ENCODE peak calls at places on chromosomes 2 and 18, in eight cellular contexts. One of them, this sample, is unnamed.

GRCh38 chr2:144132357-144132756 is 387.6 kb downstream of the ZEB2 start:
- DNase-seq in PC-3: peak
- DNase-seq in hepatocyte: no peak
- DNase-seq in WTC11: no peak
- DNase-seq in adrenal gland: no peak
- DNase-seq in Calu3: no peak
- DNase-seq in HFF-Myc: no peak
- DNase-seq in stomach: no peak
- DNase-seq in this sample: no peak

GRCh38 chr2:138877421-138877820 is 97.2 kb upstream of the NXPH2 start:
- DNase-seq in Calu3: no peak
- DNase-seq in HFF-Myc: no peak
- DNase-seq in adrenal gland: no peak
- DNase-seq in PC-3: peak
- DNase-seq in WTC11: no peak
- DNase-seq in stomach: no peak
- DNase-seq in hepatocyte: no peak
- DNase-seq in this sample: no peak

GRCh38 chr2:73218298-73218697 is 4.3 kb downstream of the SMYD5 start:
- DNase-seq in stomach: no peak
- DNase-seq in PC-3: peak
- DNase-seq in Calu3: no peak
- DNase-seq in adrenal gland: peak
- DNase-seq in HFF-Myc: no peak
- DNase-seq in hepatocyte: peak
- DNase-seq in WTC11: no peak
- DNase-seq in this sample: no peak

GRCh38 chr2:182318466-182319309 is 108.1 kb downstream of the PDE1A start:
- DNase-seq in Calu3: no peak
- DNase-seq in hepatocyte: no peak
- DNase-seq in stomach: no peak
- DNase-seq in PC-3: no peak
- DNase-seq in WTC11: no peak
- DNase-seq in HFF-Myc: no peak
- DNase-seq in adrenal gland: no peak
- DNase-seq in this sample: no peak

GRCh38 chr2:12300019-12300602 is 416.6 kb upstream of the TRIB2 start:
- DNase-seq in HFF-Myc: no peak
- DNase-seq in hepatocyte: no peak
- DNase-seq in WTC11: no peak
- DNase-seq in Calu3: no peak
- DNase-seq in adrenal gland: no peak
- DNase-seq in stomach: no peak
- DNase-seq in PC-3: peak
- DNase-seq in this sample: no peak

GRCh38 chr2:108632748-108633147 is 86.5 kb upstream of the RANBP2 start:
- DNase-seq in Calu3: no peak
- DNase-seq in WTC11: no peak
- DNase-seq in adrenal gland: no peak
- DNase-seq in HFF-Myc: no peak
- DNase-seq in hepatocyte: no peak
- DNase-seq in stomach: no peak
- DNase-seq in PC-3: no peak
- DNase-seq in this sample: no peak

GRCh38 chr18:75173125-75173432 is 35.9 kb downstream of the PTGR3 start:
- DNase-seq in PC-3: peak
- DNase-seq in adrenal gland: peak
- DNase-seq in stomach: no peak
- DNase-seq in HFF-Myc: no peak
- DNase-seq in hepatocyte: peak
- DNase-seq in WTC11: no peak
- DNase-seq in Calu3: no peak
- DNase-seq in this sample: no peak

GRCh38 chr2:231565915-231566594 is 26.6 kb upstream of the TEX44 start:
- DNase-seq in stomach: no peak
- DNase-seq in hepatocyte: no peak
- DNase-seq in HFF-Myc: no peak
- DNase-seq in Calu3: no peak
- DNase-seq in adrenal gland: no peak
- DNase-seq in PC-3: no peak
- DNase-seq in WTC11: no peak
- DNase-seq in this sample: no peak

GRCh38 chr2:235639387-235639786 is 145.5 kb downstream of the AGAP1 start:
- DNase-seq in PC-3: no peak
- DNase-seq in WTC11: no peak
- DNase-seq in Calu3: no peak
- DNase-seq in adrenal gland: peak
- DNase-seq in hepatocyte: peak
- DNase-seq in HFF-Myc: peak
- DNase-seq in stomach: no peak
- DNase-seq in this sample: no peak

GRCh38 chr2:170928036-170928823 is 823 bp upstream of the GORASP2 start:
- DNase-seq in WTC11: peak
- DNase-seq in HFF-Myc: no peak
- DNase-seq in adrenal gland: no peak
- DNase-seq in hepatocyte: peak
- DNase-seq in Calu3: peak
- DNase-seq in PC-3: no peak
- DNase-seq in stomach: no peak
- DNase-seq in this sample: no peak

GRCh38 chr2:121096611-121097010 is 188.4 kb downstream of the TFCP2L1 start:
- DNase-seq in HFF-Myc: no peak
- DNase-seq in hepatocyte: no peak
- DNase-seq in WTC11: no peak
- DNase-seq in Calu3: no peak
- DNase-seq in adrenal gland: no peak
- DNase-seq in PC-3: no peak
- DNase-seq in stomach: no peak
- DNase-seq in this sample: no peak
- TF ChIP-seq CTCF in HFF-Myc: no peak
- TF ChIP-seq CTCF in hepatocyte: no peak
- TF ChIP-seq CTCF in WTC11: no peak
- TF ChIP-seq CTCF in Calu3: no peak
- TF ChIP-seq CTCF in adrenal gland: no peak
- TF ChIP-seq CTCF in PC-3: no peak
- TF ChIP-seq CTCF in stomach: no peak
- TF ChIP-seq CTCF in this sample: no peak

GRCh38 chr2:22110244-22110651 is 986.5 kb downstream of the TDRD15 start:
- DNase-seq in stomach: no peak
- DNase-seq in hepatocyte: no peak
- DNase-seq in HFF-Myc: no peak
- DNase-seq in PC-3: no peak
- DNase-seq in WTC11: no peak
- DNase-seq in adrenal gland: no peak
- DNase-seq in Calu3: no peak
- DNase-seq in this sample: no peak
- TF ChIP-seq CTCF in stomach: no peak
- TF ChIP-seq CTCF in hepatocyte: no peak
- TF ChIP-seq CTCF in HFF-Myc: no peak
- TF ChIP-seq CTCF in PC-3: no peak
- TF ChIP-seq CTCF in WTC11: no peak
- TF ChIP-seq CTCF in adrenal gland: no peak
- TF ChIP-seq CTCF in Calu3: no peak
- TF ChIP-seq CTCF in this sample: peak

GRCh38 chr2:192604295-192604694 is 409.6 kb upstream of the TMEFF2 start:
- DNase-seq in hepatocyte: no peak
- DNase-seq in stomach: no peak
- DNase-seq in WTC11: peak
- DNase-seq in adrenal gland: no peak
- DNase-seq in Calu3: no peak
- DNase-seq in HFF-Myc: no peak
- DNase-seq in PC-3: no peak
- DNase-seq in this sample: no peak
- TF ChIP-seq CTCF in hepatocyte: no peak
- TF ChIP-seq CTCF in stomach: no peak
- TF ChIP-seq CTCF in WTC11: no peak
- TF ChIP-seq CTCF in adrenal gland: no peak
- TF ChIP-seq CTCF in Calu3: no peak
- TF ChIP-seq CTCF in HFF-Myc: no peak
- TF ChIP-seq CTCF in PC-3: no peak
- TF ChIP-seq CTCF in this sample: no peak

GRCh38 chr2:119464977-119465376 is 33.3 kb downstream of the TMEM37 start:
- DNase-seq in stomach: no peak
- DNase-seq in WTC11: no peak
- DNase-seq in Calu3: no peak
- DNase-seq in hepatocyte: no peak
- DNase-seq in HFF-Myc: no peak
- DNase-seq in adrenal gland: peak
- DNase-seq in PC-3: no peak
- DNase-seq in this sample: no peak

GRCh38 chr2:119463136-119463535 is 31.5 kb downstream of the TMEM37 start:
- DNase-seq in adrenal gland: no peak
- DNase-seq in HFF-Myc: no peak
- DNase-seq in PC-3: peak
- DNase-seq in WTC11: no peak
- DNase-seq in Calu3: no peak
- DNase-seq in hepatocyte: no peak
- DNase-seq in stomach: no peak
- DNase-seq in this sample: no peak

GRCh38 chr2:119465687-119466086 is 34.0 kb downstream of the TMEM37 start:
- DNase-seq in adrenal gland: no peak
- DNase-seq in hepatocyte: no peak
- DNase-seq in stomach: no peak
- DNase-seq in HFF-Myc: no peak
- DNase-seq in Calu3: no peak
- DNase-seq in WTC11: no peak
- DNase-seq in PC-3: no peak
- DNase-seq in this sample: no peak

GRCh38 chr2:119462574-119462973 is 30.9 kb downstream of the TMEM37 start:
- DNase-seq in stomach: no peak
- DNase-seq in WTC11: no peak
- DNase-seq in adrenal gland: no peak
- DNase-seq in Calu3: no peak
- DNase-seq in PC-3: no peak
- DNase-seq in HFF-Myc: no peak
- DNase-seq in hepatocyte: no peak
- DNase-seq in this sample: no peak

DNA sequence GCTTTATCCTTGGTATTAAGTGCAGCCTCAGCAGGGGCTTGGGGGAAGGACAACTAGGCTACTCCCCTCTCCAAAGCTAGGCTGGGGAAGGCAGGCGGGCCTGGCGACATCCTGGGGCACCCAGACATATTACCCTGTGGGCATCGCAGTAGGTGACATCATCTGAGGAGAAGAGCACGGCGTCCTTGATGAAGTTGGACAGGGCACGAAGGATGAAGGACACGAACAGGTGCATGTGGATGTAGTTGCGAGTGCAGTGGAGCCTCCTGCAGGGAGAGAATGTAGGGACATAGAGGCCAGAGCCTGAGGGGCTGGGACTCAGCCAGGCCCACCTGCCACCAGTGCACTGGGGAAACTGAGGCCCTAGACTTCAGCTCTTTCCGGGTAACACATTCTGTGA is 32.3 kb downstream of the TMEM37 start:
- DNase-seq in stomach: no peak
- DNase-seq in PC-3: no peak
- DNase-seq in HFF-Myc: no peak
- DNase-seq in WTC11: no peak
- DNase-seq in hepatocyte: no peak
- DNase-seq in adrenal gland: no peak
- DNase-seq in Calu3: no peak
- DNase-seq in this sample: no peak
- TF ChIP-seq CTCF in stomach: no peak
- TF ChIP-seq CTCF in PC-3: no peak
- TF ChIP-seq CTCF in HFF-Myc: no peak
- TF ChIP-seq CTCF in WTC11: no peak
- TF ChIP-seq CTCF in hepatocyte: no peak
- TF ChIP-seq CTCF in adrenal gland: no peak
- TF ChIP-seq CTCF in Calu3: no peak
- TF ChIP-seq CTCF in this sample: no peak

GRCh38 chr2:126634273-126634861 is 21.6 kb upstream of the GYPC start:
- DNase-seq in Calu3: peak
- DNase-seq in PC-3: peak
- DNase-seq in adrenal gland: peak
- DNase-seq in hepatocyte: peak
- DNase-seq in stomach: no peak
- DNase-seq in HFF-Myc: no peak
- DNase-seq in WTC11: peak
- DNase-seq in this sample: peak
- TF ChIP-seq CTCF in Calu3: peak
- TF ChIP-seq CTCF in PC-3: peak
- TF ChIP-seq CTCF in adrenal gland: peak
- TF ChIP-seq CTCF in hepatocyte: peak
- TF ChIP-seq CTCF in stomach: no peak
- TF ChIP-seq CTCF in HFF-Myc: peak
- TF ChIP-seq CTCF in WTC11: peak
- TF ChIP-seq CTCF in this sample: peak

GRCh38 chr2:133598769-133599168 is 30.5 kb upstream of the NCKAP5 start:
- DNase-seq in PC-3: no peak
- DNase-seq in WTC11: no peak
- DNase-seq in adrenal gland: no peak
- DNase-seq in Calu3: no peak
- DNase-seq in hepatocyte: no peak
- DNase-seq in stomach: no peak
- DNase-seq in HFF-Myc: no peak
- DNase-seq in this sample: no peak
- TF ChIP-seq CTCF in PC-3: no peak
- TF ChIP-seq CTCF in WTC11: no peak
- TF ChIP-seq CTCF in adrenal gland: no peak
- TF ChIP-seq CTCF in Calu3: no peak
- TF ChIP-seq CTCF in hepatocyte: no peak
- TF ChIP-seq CTCF in stomach: no peak
- TF ChIP-seq CTCF in HFF-Myc: no peak
- TF ChIP-seq CTCF in this sample: no peak

DNA sequence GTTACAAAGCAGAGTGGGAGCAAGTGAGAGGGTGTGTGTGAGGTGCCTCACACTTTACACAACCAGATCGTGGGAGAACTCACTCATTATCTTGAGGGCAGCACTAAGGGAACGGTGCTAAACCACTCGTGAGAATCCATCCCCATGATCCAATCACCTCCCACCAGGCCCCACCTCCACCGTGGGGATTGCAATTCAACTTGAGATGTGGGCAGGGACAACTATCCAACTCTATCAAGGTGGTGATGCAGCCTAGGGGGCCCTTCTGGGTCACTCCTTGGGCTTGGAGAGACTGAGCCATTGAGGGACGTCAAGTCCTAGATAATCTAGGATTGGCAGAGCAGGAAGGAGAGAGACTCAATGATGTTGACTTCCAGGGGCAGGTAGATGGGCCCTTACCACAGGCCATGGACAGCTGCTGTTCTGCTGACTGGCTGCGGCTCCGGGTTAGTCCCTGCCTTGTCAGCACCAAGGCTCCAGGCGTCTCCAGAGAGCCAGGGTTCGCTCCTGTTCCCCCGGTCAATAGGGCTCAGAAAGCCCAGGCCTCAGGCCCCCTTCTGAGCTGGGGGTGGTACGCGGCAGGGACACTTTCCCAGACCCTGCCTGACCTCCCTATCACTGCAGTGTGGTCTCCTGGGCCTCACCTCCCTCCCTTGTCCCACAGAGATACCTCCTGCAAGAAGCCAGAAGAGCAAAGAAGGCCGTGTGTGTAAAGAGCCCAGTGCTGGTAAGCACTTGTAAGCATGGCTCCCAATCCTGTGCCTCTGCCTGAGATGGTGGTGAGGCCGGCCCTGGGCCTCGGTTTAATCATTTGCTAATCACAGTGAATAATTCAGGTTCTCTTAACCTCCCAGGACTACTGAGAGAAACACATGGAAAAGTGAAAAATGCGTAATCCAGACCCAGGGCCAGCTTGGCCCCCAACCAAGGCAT is 193.3 kb upstream of the HS6ST1 start:
- DNase-seq in stomach: no peak
- DNase-seq in hepatocyte: no peak
- DNase-seq in PC-3: no peak
- DNase-seq in HFF-Myc: no peak
- DNase-seq in WTC11: no peak
- DNase-seq in adrenal gland: no peak
- DNase-seq in Calu3: no peak
- DNase-seq in this sample: no peak
- TF ChIP-seq CTCF in stomach: no peak
- TF ChIP-seq CTCF in hepatocyte: no peak
- TF ChIP-seq CTCF in PC-3: no peak
- TF ChIP-seq CTCF in HFF-Myc: no peak
- TF ChIP-seq CTCF in WTC11: no peak
- TF ChIP-seq CTCF in adrenal gland: no peak
- TF ChIP-seq CTCF in Calu3: no peak
- TF ChIP-seq CTCF in this sample: no peak